ENCODE peak calls at places on chromosomes 6 and 20, in nine cellular contexts. N is PC-3, C is neural progenitor cell, X is astrocyte, R is HCT116, O is K562, W is fibroblast of lung, B is MM.1S, K is mammary epithelial cell. H is an unnamed sample.

GRCh38 chr20:23628402-23629016 is 9.2 kb downstream of the CST3 start:
- DNase-seq in W (no peak), B (no peak), O (no peak), R (no peak), K (no peak), C (no peak), X (no peak), N (no peak), H (peak; percentile 5)

GRCh38 chr6:116047173-116047933 is 13.3 kb downstream of the FRK start:
- DNase-seq in B (no peak), X (no peak), K (peak; percentile 57), R (no peak), N (peak; percentile 26), C (no peak), O (no peak), W (no peak), H (peak; percentile 43)

GRCh38 chr20:54114109-54114508 is 43.7 kb upstream of the BCAS1 start:
- DNase-seq in W (no peak), X (no peak), B (no peak), R (no peak), K (no peak), N (no peak), C (no peak), O (no peak), H (no peak)

GRCh38 chr6:80689700-80690099 is 583.2 kb downstream of the BCKDHB start:
- DNase-seq in W (no peak), X (no peak), O (no peak), B (peak; percentile 24), N (no peak), K (no peak), R (no peak), C (no peak), H (no peak)

GRCh38 chr20:36825374-36826104 is 50.4 kb upstream of the TLDC2 start:
- DNase-seq in N (no peak), W (no peak), O (no peak), B (no peak), X (no peak), R (no peak), C (peak; percentile 34), K (no peak), H (no peak)

GRCh38 chr6:134938896-134939295 is 11.0 kb downstream of the ALDH8A1 start:
- DNase-seq in B (no peak), K (no peak), N (no peak), X (peak; percentile 4), O (no peak), C (no peak), W (no peak), R (no peak), H (no peak)

GRCh38 chr20:51532577-51533191 is 9.8 kb downstream of the NFATC2 start:
- DNase-seq in O (no peak), K (no peak), N (peak; percentile 66), X (peak; percentile 54), W (peak; percentile 19), B (no peak), C (no peak), R (no peak), H (no peak)

GRCh38 chr20:57500235-57500634 is 24.7 kb downstream of the CTCFL start:
- DNase-seq in C (no peak), B (peak; percentile 87), X (no peak), K (no peak), W (no peak), O (no peak), R (no peak), N (no peak), H (no peak)

GRCh38 chr6:70520575-70520974 is 46.2 kb upstream of the SDHAF4 start:
- DNase-seq in B (peak; percentile 11), X (no peak), W (peak; percentile 36), C (no peak), N (peak; percentile 22), R (no peak), K (no peak), O (no peak), H (peak; percentile 16)

GRCh38 chr20:33719277-33719988 is 677 bp downstream of the PXMP4 start:
- DNase-seq in C (no peak), R (no peak), K (peak; percentile 29), N (no peak), W (no peak), B (no peak), O (no peak), X (no peak), H (no peak)

DNA sequence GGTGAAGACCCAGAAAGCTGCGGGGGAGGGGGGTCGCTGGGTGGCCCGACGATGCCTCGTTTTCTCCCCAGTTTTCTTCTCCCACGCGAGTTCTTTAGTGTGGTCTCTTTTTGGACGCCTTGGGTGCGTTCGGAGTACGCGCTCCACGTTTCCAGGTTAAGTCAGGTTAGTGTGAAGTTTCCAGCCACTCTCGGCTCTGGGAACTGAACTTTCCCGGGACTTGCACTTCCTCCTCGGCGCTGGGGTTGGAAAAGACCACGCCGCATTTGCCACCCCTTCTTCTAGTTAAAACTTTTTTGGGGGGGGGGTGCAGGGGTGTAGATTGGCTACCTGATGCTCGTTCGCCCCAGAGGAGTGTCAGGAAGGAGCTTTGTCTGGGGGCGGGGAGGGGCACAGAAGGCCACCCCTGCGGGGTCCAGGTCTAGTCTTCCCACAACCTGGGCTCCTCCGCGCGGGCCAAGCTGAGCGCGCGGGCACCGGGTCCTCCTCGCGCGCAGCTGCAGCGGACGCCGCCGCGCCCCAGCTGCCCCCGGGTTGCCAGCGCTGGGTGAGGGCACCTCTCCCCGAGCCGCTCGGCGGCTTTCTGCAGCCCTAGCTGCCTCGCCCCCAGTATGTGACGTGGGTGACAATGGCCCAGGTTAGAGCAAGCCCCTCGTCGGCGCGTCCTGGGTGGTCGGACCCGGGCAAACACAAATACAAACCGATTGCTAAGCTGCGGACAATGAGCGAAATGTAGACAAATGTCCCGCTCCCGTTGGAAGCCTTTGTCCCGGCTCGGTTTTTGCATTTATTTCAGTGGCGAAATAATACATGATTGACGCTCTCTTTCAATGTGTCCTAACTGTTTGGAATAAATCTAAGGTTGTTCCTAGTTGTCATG is 1.7 kb upstream of the NKX2-2 start:
- DNase-seq in N (no peak), R (no peak), C (peak; percentile 84), X (no peak), B (no peak), W (no peak), O (no peak), K (no peak), H (no peak)
- TF ChIP-seq EZH2 in N (peak; percentile 89), R (no peak), C (peak; percentile 72), X (peak; percentile 92), B (no peak), W (peak; percentile 82), O (no peak), K (peak; percentile 87), H (peak; percentile 88)

GRCh38 chr6:12113190-12113578 is 101.1 kb downstream of the HIVEP1 start:
- DNase-seq in X (peak; percentile 94), K (peak; percentile 57), R (no peak), N (peak; percentile 84), W (peak; percentile 51), B (no peak), C (no peak), O (no peak), H (no peak)

GRCh38 chr6:12114055-12114503 is 102.0 kb downstream of the HIVEP1 start:
- DNase-seq in B (no peak), O (no peak), R (no peak), W (no peak), X (no peak), N (no peak), C (no peak), K (no peak), H (no peak)

GRCh38 chr6:12115492-12115891 is 103.4 kb downstream of the HIVEP1 start:
- DNase-seq in R (no peak), X (no peak), C (no peak), B (no peak), W (no peak), K (no peak), O (no peak), N (no peak), H (no peak)

GRCh38 chr6:12116264-12116800 is 104.2 kb downstream of the HIVEP1 start:
- DNase-seq in B (no peak), N (no peak), W (no peak), X (no peak), O (no peak), K (no peak), R (no peak), C (no peak), H (no peak)

GRCh38 chr6:12115001-12115400 is 102.9 kb downstream of the HIVEP1 start:
- DNase-seq in X (no peak), N (no peak), R (no peak), O (no peak), C (no peak), K (no peak), W (no peak), B (no peak), H (no peak)
- TF ChIP-seq CTCF in X (no peak), N (no peak), R (no peak), O (no peak), C (no peak), K (no peak), W (no peak), B (no peak), H (no peak)

GRCh38 chr6:106146852-106147351 is 60.8 kb downstream of the PRDM1 start:
- DNase-seq in C (no peak), O (peak; percentile 39), K (peak; percentile 32), N (peak; percentile 66), X (peak; percentile 59), W (no peak), R (no peak), B (peak; percentile 62), H (no peak)

GRCh38 chr6:106145144-106145543 is 59.0 kb downstream of the PRDM1 start:
- DNase-seq in X (no peak), K (no peak), C (no peak), N (no peak), B (peak; percentile 91), O (no peak), W (no peak), R (no peak), H (no peak)

GRCh38 chr6:106143582-106144139 is 57.5 kb downstream of the PRDM1 start:
- DNase-seq in W (no peak), O (no peak), B (peak; percentile 3), K (no peak), R (no peak), N (no peak), X (no peak), C (no peak), H (no peak)

GRCh38 chr6:106147476-106147875 is 61.3 kb downstream of the PRDM1 start:
- DNase-seq in X (no peak), C (no peak), O (no peak), W (no peak), R (no peak), N (no peak), B (no peak), K (no peak), H (no peak)

DNA sequence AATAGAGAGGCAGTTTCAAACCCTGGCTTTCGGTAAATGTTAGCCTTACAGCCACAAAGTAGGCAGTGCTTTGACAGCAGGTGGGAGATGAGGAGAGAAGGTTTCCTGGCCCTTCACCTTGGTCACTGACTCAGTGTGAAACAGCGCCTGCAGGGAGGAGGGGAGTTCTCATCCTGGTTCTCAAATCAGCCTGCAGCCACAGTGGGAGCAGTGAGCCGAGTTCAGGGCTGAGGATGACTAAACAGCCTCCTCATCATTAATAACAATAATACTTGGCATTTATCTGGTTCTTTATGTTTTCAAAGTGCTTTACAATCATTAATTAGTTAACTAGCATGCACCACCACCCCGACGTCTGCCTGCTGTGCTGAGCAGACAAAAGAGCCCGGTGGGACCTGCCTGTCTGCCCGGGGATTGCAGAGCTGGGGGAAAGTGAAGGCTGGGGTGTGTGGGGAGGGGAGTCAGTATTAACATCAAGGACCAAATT is 59.6 kb downstream of the PRDM1 start:
- DNase-seq in O (no peak), K (peak; percentile 62), N (peak; percentile 65), R (no peak), X (peak; percentile 61), B (peak; percentile 87), C (peak; percentile 27), W (no peak), H (no peak)
- H3K4me2 ChIP-seq in O (no peak overlapping the region), K (no peak overlapping the region), N (peak overlapping the region; percentile 26), R (no peak overlapping the region), X (peak overlapping the region; percentile 43), B (peak overlapping the region; percentile 65), C (peak overlapping the region; percentile 36), W (no peak overlapping the region), H (no peak overlapping the region)

GRCh38 chr6:73314577-73315492 is 39.2 kb downstream of the DPPA5 start:
- DNase-seq in C (no peak), R (no peak), N (no peak), X (no peak), W (no peak), B (no peak), K (no peak), O (no peak), H (no peak)
- TF ChIP-seq EZH2 in C (no peak), R (no peak), N (no peak), X (peak; percentile 53), W (peak; percentile 32), B (no peak), K (no peak), O (no peak), H (no peak)